ENCODE peak calls at places on chromosomes 16 and 17, in seven cellular contexts. B is CD4-positive, alpha-beta memory T cell; H is AG20443; F is stimulated activated CD4-positive, alpha-beta T cell treated with anti-CD3 and anti-CD28 coated beads, Interleukin-1b, Interleukin-23, amount 100 ng/mL, for 1 hour; Y is stimulated activated CD8-positive, alpha-beta memory T cell treated with anti-CD3 and anti-CD28 coated beads, Interleukin-2, amount 100 ng/mL, for 1 hour; G is activated gamma-delta T cell treated with Interleukin-2 at 50 U/mL for 16 hours; W is progenitor cell of endocrine pancreas. N is an unnamed sample.
A peak's percentile ranks its signal among the peaks of the same experiment; 100 is the strongest.

GRCh38 chr16:53098526-53099317 is 43.9 kb downstream of the CHD9 start:
- DNase-seq in G (peak; percentile 46), B (peak; percentile 34), H (peak; percentile 69), Y (no peak), F (no peak), W (no peak), N (peak; percentile 76)

GRCh38 chr16:18941471-18941870 is 15.3 kb upstream of the SMG1 start:
- DNase-seq in G (no peak), Y (no peak), H (no peak), W (no peak), F (no peak), B (no peak), N (no peak)

GRCh38 chr16:88310796-88311605 is 71.8 kb upstream of the ZNF469 start:
- DNase-seq in Y (no peak), B (no peak), G (no peak), W (no peak), F (no peak), H (no peak), N (no peak)

GRCh38 chr16:52742052-52742451 is 195.1 kb upstream of the TOX3 start:
- DNase-seq in W (no peak), H (no peak), B (no peak), Y (no peak), G (no peak), F (no peak), N (no peak)

GRCh38 chr16:16196099-16196498 is 27.2 kb downstream of the ABCC6 start:
- DNase-seq in H (no peak), F (no peak), W (no peak), G (no peak), B (no peak), Y (no peak), N (no peak)

GRCh38 chr17:42459256-42459982 is 741 bp downstream of the ATP6V0A1 start:
- DNase-seq in H (peak; percentile 39), B (no peak), F (no peak), Y (no peak), W (no peak), G (no peak), N (peak; percentile 68)

GRCh38 chr17:69594641-69595040 is 180.1 kb downstream of the MAP2K6 start:
- DNase-seq in H (no peak), F (no peak), W (no peak), G (no peak), B (no peak), Y (no peak), N (no peak)

GRCh38 chr17:16150251-16150859 is 65.0 kb downstream of the NCOR1 start:
- DNase-seq in H (no peak), F (no peak), B (no peak), W (no peak), Y (no peak), G (no peak), N (no peak)

GRCh38 chr17:10050597-10051101 is 145.6 kb upstream of the RCVRN start:
- DNase-seq in H (peak; percentile 39), W (no peak), Y (no peak), G (no peak), B (no peak), F (no peak), N (no peak)

N was measured in putamen.